ENCODE peak calls at places on chromosomes 5 and 9, in six cellular contexts. One of them, this sample, is unnamed.

GRCh38 chr9:35733109-35733541 is 659 bp downstream of the CREB3 start:
- DNase-seq in EL: peak
- DNase-seq in tibial nerve: no peak
- DNase-seq in left colon: no peak
- DNase-seq in effector CD4-positive, alpha-beta T cell: no peak
- DNase-seq in NCI-H1436: no peak
- DNase-seq in this sample: no peak

GRCh38 chr9:95497772-95498171 is 19.0 kb downstream of the PTCH1 start:
- DNase-seq in EL: peak
- DNase-seq in tibial nerve: no peak
- DNase-seq in left colon: no peak
- DNase-seq in effector CD4-positive, alpha-beta T cell: no peak
- DNase-seq in NCI-H1436: no peak
- DNase-seq in this sample: no peak

GRCh38 chr5:76808142-76808691 is 10.6 kb upstream of the F2RL1 start:
- DNase-seq in EL: no peak
- DNase-seq in tibial nerve: no peak
- DNase-seq in left colon: no peak
- DNase-seq in effector CD4-positive, alpha-beta T cell: no peak
- DNase-seq in NCI-H1436: no peak
- DNase-seq in this sample: no peak

GRCh38 chr5:128304121-128304520 is 220.6 kb downstream of the SLC12A2 start:
- DNase-seq in EL: peak
- DNase-seq in tibial nerve: no peak
- DNase-seq in left colon: no peak
- DNase-seq in effector CD4-positive, alpha-beta T cell: no peak
- DNase-seq in NCI-H1436: no peak
- DNase-seq in this sample: no peak

GRCh38 chr5:57179262-57179960 is 5.6 kb downstream of the GPBP1 start:
- DNase-seq in EL: no peak
- DNase-seq in tibial nerve: no peak
- DNase-seq in left colon: no peak
- DNase-seq in effector CD4-positive, alpha-beta T cell: no peak
- DNase-seq in NCI-H1436: no peak
- DNase-seq in this sample: no peak

GRCh38 chr5:119338326-119338957 is 17.4 kb upstream of the TNFAIP8 start:
- DNase-seq in EL: no peak
- DNase-seq in tibial nerve: no peak
- DNase-seq in left colon: no peak
- DNase-seq in effector CD4-positive, alpha-beta T cell: no peak
- DNase-seq in NCI-H1436: no peak
- DNase-seq in this sample: no peak

GRCh38 chr5:111439473-111440075 is 72.8 kb downstream of the STARD4 start:
- DNase-seq in EL: peak
- DNase-seq in tibial nerve: no peak
- DNase-seq in left colon: no peak
- DNase-seq in effector CD4-positive, alpha-beta T cell: no peak
- DNase-seq in NCI-H1436: no peak
- DNase-seq in this sample: no peak

GRCh38 chr9:79477955-79478751 is 93.6 kb upstream of the TLE4 start:
- DNase-seq in EL: peak
- DNase-seq in tibial nerve: no peak
- DNase-seq in left colon: peak
- DNase-seq in effector CD4-positive, alpha-beta T cell: no peak
- DNase-seq in NCI-H1436: no peak
- DNase-seq in this sample: no peak

GRCh38 chr9:21452681-21453080 is 12.4 kb downstream of the IFNA1 start:
- DNase-seq in EL: no peak
- DNase-seq in tibial nerve: no peak
- DNase-seq in left colon: no peak
- DNase-seq in effector CD4-positive, alpha-beta T cell: no peak
- DNase-seq in NCI-H1436: no peak
- DNase-seq in this sample: no peak

GRCh38 chr9:99253772-99254431 is 31.8 kb downstream of the SEC61B start:
- DNase-seq in EL: peak
- DNase-seq in tibial nerve: no peak
- DNase-seq in left colon: peak
- DNase-seq in effector CD4-positive, alpha-beta T cell: peak
- DNase-seq in NCI-H1436: no peak
- DNase-seq in this sample: peak

GRCh38 chr5:143054480-143054941 is 284.3 kb downstream of the ARHGAP26 start:
- DNase-seq in EL: peak
- DNase-seq in tibial nerve: no peak
- DNase-seq in left colon: peak
- DNase-seq in effector CD4-positive, alpha-beta T cell: no peak
- DNase-seq in NCI-H1436: no peak
- DNase-seq in this sample: peak

GRCh38 chr9:38277601-38278200 is 114.8 kb upstream of the ALDH1B1 start:
- DNase-seq in EL: no peak
- DNase-seq in tibial nerve: no peak
- DNase-seq in left colon: peak
- DNase-seq in effector CD4-positive, alpha-beta T cell: no peak
- DNase-seq in NCI-H1436: no peak
- DNase-seq in this sample: no peak

GRCh38 chr9:23537192-23538059 is 288.6 kb downstream of the ELAVL2 start:
- DNase-seq in EL: no peak
- DNase-seq in tibial nerve: no peak
- DNase-seq in left colon: no peak
- DNase-seq in effector CD4-positive, alpha-beta T cell: no peak
- DNase-seq in NCI-H1436: no peak
- DNase-seq in this sample: no peak

GRCh38 chr5:172835246-172836030 is 1.4 kb downstream of the ERGIC1 start:
- DNase-seq in EL: no peak
- DNase-seq in tibial nerve: no peak
- DNase-seq in left colon: no peak
- DNase-seq in effector CD4-positive, alpha-beta T cell: no peak
- DNase-seq in NCI-H1436: no peak
- DNase-seq in this sample: no peak

GRCh38 chr9:100426532-100427365 is at the start of gene MSANTD3:
- DNase-seq in EL: peak
- DNase-seq in tibial nerve: no peak
- DNase-seq in left colon: peak
- DNase-seq in effector CD4-positive, alpha-beta T cell: peak
- DNase-seq in NCI-H1436: peak
- DNase-seq in this sample: peak

GRCh38 chr9:136676297-136676794 is 10.9 kb downstream of the AGPAT2 start:
- DNase-seq in EL: no peak
- DNase-seq in tibial nerve: no peak
- DNase-seq in left colon: no peak
- DNase-seq in effector CD4-positive, alpha-beta T cell: no peak
- DNase-seq in NCI-H1436: no peak
- DNase-seq in this sample: no peak

GRCh38 chr9:98007251-98007928 is 24.2 kb downstream of the ANP32B start:
- DNase-seq in EL: no peak
- DNase-seq in tibial nerve: no peak
- DNase-seq in left colon: no peak
- DNase-seq in effector CD4-positive, alpha-beta T cell: no peak
- DNase-seq in NCI-H1436: no peak
- DNase-seq in this sample: no peak

GRCh38 chr5:61280205-61280604 is 51.9 kb upstream of the ZSWIM6 start:
- DNase-seq in EL: peak
- DNase-seq in tibial nerve: no peak
- DNase-seq in left colon: no peak
- DNase-seq in effector CD4-positive, alpha-beta T cell: no peak
- DNase-seq in NCI-H1436: peak
- DNase-seq in this sample: no peak

GRCh38 chr5:137615171-137615775 is 116.1 kb upstream of the SPOCK1 start:
- DNase-seq in EL: no peak
- DNase-seq in tibial nerve: no peak
- DNase-seq in left colon: no peak
- DNase-seq in effector CD4-positive, alpha-beta T cell: no peak
- DNase-seq in NCI-H1436: no peak
- DNase-seq in this sample: no peak

GRCh38 chr9:126151671-126152050 is 175.0 kb upstream of the MVB12B start:
- DNase-seq in EL: no peak
- DNase-seq in tibial nerve: no peak
- DNase-seq in left colon: no peak
- DNase-seq in effector CD4-positive, alpha-beta T cell: no peak
- DNase-seq in NCI-H1436: peak
- DNase-seq in this sample: no peak

GRCh38 chr5:83927140-83927733 is 206.6 kb upstream of the HAPLN1 start:
- DNase-seq in EL: peak
- DNase-seq in tibial nerve: peak
- DNase-seq in left colon: peak
- DNase-seq in effector CD4-positive, alpha-beta T cell: no peak
- DNase-seq in NCI-H1436: peak
- DNase-seq in this sample: no peak

GRCh38 chr9:85639675-85640186 is 102.0 kb downstream of the AGTPBP1 start:
- DNase-seq in EL: no peak
- DNase-seq in tibial nerve: no peak
- DNase-seq in left colon: no peak
- DNase-seq in effector CD4-positive, alpha-beta T cell: no peak
- DNase-seq in NCI-H1436: no peak
- DNase-seq in this sample: no peak

GRCh38 chr5:83721878-83722779 is 1.5 kb upstream of the HAPLN1 start:
- DNase-seq in EL: peak
- DNase-seq in tibial nerve: peak
- DNase-seq in left colon: peak
- DNase-seq in effector CD4-positive, alpha-beta T cell: no peak
- DNase-seq in NCI-H1436: peak
- DNase-seq in this sample: peak

GRCh38 chr9:133992780-133993634 is 883 bp upstream of the VAV2 start:
- DNase-seq in EL: peak
- DNase-seq in tibial nerve: peak
- DNase-seq in left colon: peak
- DNase-seq in effector CD4-positive, alpha-beta T cell: peak
- DNase-seq in NCI-H1436: peak
- DNase-seq in this sample: peak

GRCh38 chr5:43007911-43008368 is 32.2 kb downstream of the ANXA2R start:
- DNase-seq in EL: peak
- DNase-seq in tibial nerve: peak
- DNase-seq in left colon: peak
- DNase-seq in effector CD4-positive, alpha-beta T cell: peak
- DNase-seq in NCI-H1436: peak
- DNase-seq in this sample: no peak

GRCh38 chr5:141510160-141510559 is 21.3 kb downstream of the PCDHGC5 start:
- DNase-seq in EL: no peak
- DNase-seq in tibial nerve: no peak
- DNase-seq in left colon: no peak
- DNase-seq in effector CD4-positive, alpha-beta T cell: no peak
- DNase-seq in NCI-H1436: no peak
- DNase-seq in this sample: no peak

GRCh38 chr5:83036991-83037390 is 40.2 kb downstream of the TMEM167A start:
- DNase-seq in EL: no peak
- DNase-seq in tibial nerve: no peak
- DNase-seq in left colon: no peak
- DNase-seq in effector CD4-positive, alpha-beta T cell: no peak
- DNase-seq in NCI-H1436: no peak
- DNase-seq in this sample: no peak

This sample was measured in GM12892.